ENCODE peak calls at places on chromosomes 4 and X, in four cellular contexts. One of them, this sample, is unnamed.

GRCh38 chrX:74119016-74119910 is 184.7 kb upstream of the ZCCHC13 start:
- DNase-seq in GM12864: no peak
- DNase-seq in glutamatergic neuron: no peak
- DNase-seq in A549: peak; percentile 10
- DNase-seq in this sample: no peak

GRCh38 chr4:68180858-68181531 is 51.3 kb upstream of the TMPRSS11F start:
- DNase-seq in GM12864: no peak
- DNase-seq in glutamatergic neuron: no peak
- DNase-seq in A549: peak; percentile 6
- DNase-seq in this sample: no peak

GRCh38 chrX:148562846-148563245 is 62.4 kb downstream of the AFF2 start:
- DNase-seq in GM12864: no peak
- DNase-seq in glutamatergic neuron: no peak
- DNase-seq in A549: no peak
- DNase-seq in this sample: no peak

GRCh38 chrX:104126856-104127255 is 14.5 kb downstream of the ZCCHC18 start:
- DNase-seq in GM12864: no peak
- DNase-seq in glutamatergic neuron: no peak
- DNase-seq in A549: no peak
- DNase-seq in this sample: no peak

GRCh38 chr4:69640289-69640688 is 847 bp upstream of the UGT2A2 start:
- DNase-seq in GM12864: no peak
- DNase-seq in glutamatergic neuron: no peak
- DNase-seq in A549: no peak
- DNase-seq in this sample: no peak

GRCh38 chr4:72006576-72006975 is 25.2 kb upstream of the NPFFR2 start:
- DNase-seq in GM12864: no peak
- DNase-seq in glutamatergic neuron: no peak
- DNase-seq in A549: no peak
- DNase-seq in this sample: no peak

GRCh38 chrX:107541244-107541643 is 87.1 kb upstream of the PRPS1 start:
- DNase-seq in GM12864: no peak
- DNase-seq in glutamatergic neuron: no peak
- DNase-seq in A549: no peak
- DNase-seq in this sample: no peak

GRCh38 chr4:82284475-82284857 is 89.3 kb downstream of the HNRNPD start:
- DNase-seq in GM12864: no peak
- DNase-seq in glutamatergic neuron: no peak
- DNase-seq in A549: no peak
- DNase-seq in this sample: no peak

GRCh38 chr4:116862592-116862991 is 222.8 kb downstream of the TRAM1L1 start:
- DNase-seq in GM12864: no peak
- DNase-seq in glutamatergic neuron: no peak
- DNase-seq in A549: no peak
- DNase-seq in this sample: no peak

GRCh38 chr4:94345267-94345666 is 2.6 kb upstream of the HPGDS start:
- DNase-seq in GM12864: no peak
- DNase-seq in glutamatergic neuron: no peak
- DNase-seq in A549: no peak
- DNase-seq in this sample: no peak

GRCh38 chrX:90040807-90041206 is 119.1 kb downstream of the TGIF2LX start:
- DNase-seq in GM12864: no peak
- DNase-seq in glutamatergic neuron: no peak
- DNase-seq in A549: no peak
- DNase-seq in this sample: no peak

GRCh38 chrX:117985241-117985640 is 131.4 kb downstream of the KLHL13 start:
- DNase-seq in GM12864: no peak
- DNase-seq in glutamatergic neuron: peak; percentile 54
- DNase-seq in A549: no peak
- DNase-seq in this sample: no peak

GRCh38 chrX:42778096-42778495 is at the start of gene PPP1R2C:
- DNase-seq in GM12864: no peak
- DNase-seq in glutamatergic neuron: no peak
- DNase-seq in A549: no peak
- DNase-seq in this sample: no peak

GRCh38 chr4:112704991-112705845 is 68.3 kb downstream of the LARP7 start:
- DNase-seq in GM12864: no peak
- DNase-seq in glutamatergic neuron: peak; percentile 73
- DNase-seq in A549: peak; percentile 18
- DNase-seq in this sample: peak; percentile 72

GRCh38 chrX:37060999-37061398 is 52.8 kb downstream of the FAM47C start:
- DNase-seq in GM12864: no peak
- DNase-seq in glutamatergic neuron: no peak
- DNase-seq in A549: no peak
- DNase-seq in this sample: peak; percentile 15

GRCh38 chrX:20802036-20802435 is 535.3 kb upstream of the RPS6KA3 start:
- DNase-seq in GM12864: no peak
- DNase-seq in glutamatergic neuron: no peak
- DNase-seq in A549: no peak
- DNase-seq in this sample: no peak

GRCh38 chr4:185726931-185727330 is 85.1 kb downstream of the SORBS2 start:
- DNase-seq in GM12864: no peak
- DNase-seq in glutamatergic neuron: no peak
- DNase-seq in A549: no peak
- DNase-seq in this sample: no peak

GRCh38 chrX:15988661-15989603 is 134.3 kb upstream of the AP1S2 start:
- DNase-seq in GM12864: no peak
- DNase-seq in glutamatergic neuron: no peak
- DNase-seq in A549: no peak
- DNase-seq in this sample: no peak

GRCh38 chrX:148290937-148291336 is 209.5 kb upstream of the AFF2 start:
- DNase-seq in GM12864: no peak
- DNase-seq in glutamatergic neuron: no peak
- DNase-seq in A549: no peak
- DNase-seq in this sample: no peak

GRCh38 chr4:73687414-73687813 is 53.0 kb upstream of the CXCL8 start:
- DNase-seq in GM12864: no peak
- DNase-seq in glutamatergic neuron: no peak
- DNase-seq in A549: no peak
- DNase-seq in this sample: no peak

GRCh38 chr4:40628888-40629287 is 776 bp downstream of the RBM47 start:
- DNase-seq in GM12864: no peak
- DNase-seq in glutamatergic neuron: no peak
- DNase-seq in A549: no peak
- DNase-seq in this sample: no peak

GRCh38 chrX:2627272-2627867 is 63.7 kb upstream of the CD99 start:
- DNase-seq in GM12864: no peak
- DNase-seq in glutamatergic neuron: peak; percentile 61
- DNase-seq in A549: peak; percentile 48
- DNase-seq in this sample: peak; percentile 55

GRCh38 chrX:74613350-74614192 is 853 bp downstream of the RLIM start:
- DNase-seq in GM12864: no peak
- DNase-seq in glutamatergic neuron: peak; percentile 27
- DNase-seq in A549: peak; percentile 23
- DNase-seq in this sample: peak; percentile 2

GRCh38 chrX:41730101-41730500 is 6.1 kb downstream of the GPR82 start:
- DNase-seq in GM12864: no peak
- DNase-seq in glutamatergic neuron: no peak
- DNase-seq in A549: no peak
- DNase-seq in this sample: no peak

GRCh38 chr4:150323551-150324325 is 245.5 kb downstream of the DCLK2 start:
- DNase-seq in GM12864: no peak
- DNase-seq in glutamatergic neuron: no peak
- DNase-seq in A549: no peak
- DNase-seq in this sample: no peak

GRCh38 chr4:10396181-10396580 is 61.0 kb downstream of the ZNF518B start:
- DNase-seq in GM12864: no peak
- DNase-seq in glutamatergic neuron: no peak
- DNase-seq in A549: no peak
- DNase-seq in this sample: no peak

GRCh38 chr4:8772499-8773123 is 99.0 kb downstream of the HMX1 start:
- DNase-seq in GM12864: no peak
- DNase-seq in glutamatergic neuron: peak; percentile 79
- DNase-seq in A549: no peak
- DNase-seq in this sample: no peak

GRCh38 chr4:3410401-3411135 is 31.2 kb upstream of the HGFAC start:
- DNase-seq in GM12864: no peak
- DNase-seq in glutamatergic neuron: peak; percentile 10
- DNase-seq in A549: no peak
- DNase-seq in this sample: no peak

GRCh38 chrX:22800806-22801205 is 199.0 kb upstream of the DDX53 start:
- DNase-seq in GM12864: no peak
- DNase-seq in glutamatergic neuron: no peak
- DNase-seq in A549: no peak
- DNase-seq in this sample: no peak

GRCh38 chrX:30888526-30889146 is 418 bp downstream of the TAB3 start:
- DNase-seq in GM12864: no peak
- DNase-seq in glutamatergic neuron: no peak
- DNase-seq in A549: peak; percentile 10
- DNase-seq in this sample: no peak

GRCh38 chr4:182897601-182898478 is 19.3 kb downstream of the DCTD start:
- DNase-seq in GM12864: no peak
- DNase-seq in glutamatergic neuron: no peak
- DNase-seq in A549: no peak
- DNase-seq in this sample: no peak

GRCh38 chrX:155262970-155263754 is 1.1 kb downstream of the RAB39B start:
- DNase-seq in GM12864: no peak
- DNase-seq in glutamatergic neuron: no peak
- DNase-seq in A549: no peak
- DNase-seq in this sample: no peak

GRCh38 chrX:25034889-25035288 is 19.1 kb upstream of the ARX start:
- DNase-seq in GM12864: no peak
- DNase-seq in glutamatergic neuron: no peak
- DNase-seq in A549: no peak
- DNase-seq in this sample: no peak

GRCh38 chrX:9429767-9430166 is 35.1 kb upstream of the TBL1X start:
- DNase-seq in GM12864: no peak
- DNase-seq in glutamatergic neuron: no peak
- DNase-seq in A549: no peak
- DNase-seq in this sample: no peak

GRCh38 chr4:154466336-154466735 is 25.3 kb downstream of the DCHS2 start:
- DNase-seq in GM12864: no peak
- DNase-seq in glutamatergic neuron: no peak
- DNase-seq in A549: no peak
- DNase-seq in this sample: no peak

GRCh38 chrX:77814210-77814609 is 28.2 kb upstream of the ATRX start:
- DNase-seq in GM12864: no peak
- DNase-seq in glutamatergic neuron: no peak
- DNase-seq in A549: no peak
- DNase-seq in this sample: no peak

GRCh38 chr4:142663828-142664227 is 182.3 kb downstream of the INPP4B start:
- DNase-seq in GM12864: no peak
- DNase-seq in glutamatergic neuron: no peak
- DNase-seq in A549: no peak
- DNase-seq in this sample: no peak

GRCh38 chr4:142656178-142656577 is 189.9 kb downstream of the INPP4B start:
- DNase-seq in GM12864: no peak
- DNase-seq in glutamatergic neuron: peak; percentile 56
- DNase-seq in A549: no peak
- DNase-seq in this sample: peak; percentile 35

DNA sequence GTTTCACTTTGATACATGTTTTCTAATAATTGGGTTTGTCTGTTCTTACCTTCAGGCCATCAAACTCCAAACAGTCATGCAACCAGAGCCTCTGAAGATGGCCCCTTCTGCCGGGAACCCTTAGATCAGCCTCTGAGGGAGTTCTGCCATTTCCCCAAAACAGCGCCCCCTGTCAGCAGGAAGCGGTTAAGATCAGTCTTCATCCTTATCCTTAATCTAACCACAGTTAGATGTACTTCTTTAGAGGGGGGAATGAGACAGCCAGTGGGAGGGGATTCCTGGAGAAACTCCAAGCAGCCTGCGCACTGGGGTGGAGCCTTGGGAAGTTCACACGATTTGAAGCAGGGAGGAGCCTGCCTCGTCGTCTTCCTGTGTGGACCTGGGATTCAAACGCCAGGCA is 185.4 kb downstream of the INPP4B start:
- DNase-seq in GM12864: no peak
- DNase-seq in glutamatergic neuron: no peak
- DNase-seq in A549: no peak
- DNase-seq in this sample: no peak
- TF ChIP-seq CTCF in GM12864: no peak
- TF ChIP-seq CTCF in glutamatergic neuron: no peak
- TF ChIP-seq CTCF in A549: no peak
- TF ChIP-seq CTCF in this sample: no peak

DNA sequence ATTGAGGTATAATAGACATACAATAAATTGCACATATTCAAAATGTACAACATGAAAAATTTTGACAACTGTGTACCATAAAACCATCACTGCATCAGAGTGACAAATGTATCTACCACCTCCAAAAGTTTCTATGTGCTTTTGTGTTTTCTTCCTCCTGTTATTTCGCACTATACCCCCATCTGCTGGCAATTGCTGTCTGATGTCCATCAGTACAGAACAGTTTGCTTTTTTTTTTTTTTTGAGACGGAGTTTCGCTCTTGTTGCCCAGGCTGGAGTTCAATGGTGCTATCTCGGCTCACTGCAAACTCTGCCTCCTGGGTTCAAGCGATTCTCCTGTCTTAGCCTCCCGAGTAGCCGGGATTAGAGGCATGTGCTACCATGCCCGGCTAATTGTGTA is 154.3 kb upstream of the GIMD1 start:
- DNase-seq in GM12864: no peak
- DNase-seq in glutamatergic neuron: no peak
- DNase-seq in A549: no peak
- DNase-seq in this sample: no peak
- TF ChIP-seq CTCF in GM12864: no peak
- TF ChIP-seq CTCF in glutamatergic neuron: no peak
- TF ChIP-seq CTCF in A549: peak; percentile 6
- TF ChIP-seq CTCF in this sample: no peak

GRCh38 chr4:76747613-76748012 is 150.3 kb downstream of the SOWAHB start:
- DNase-seq in GM12864: no peak
- DNase-seq in glutamatergic neuron: no peak
- DNase-seq in A549: no peak
- DNase-seq in this sample: no peak

GRCh38 chr4:76751612-76752343 is 146.2 kb downstream of the SOWAHB start:
- DNase-seq in GM12864: no peak
- DNase-seq in glutamatergic neuron: no peak
- DNase-seq in A549: no peak
- DNase-seq in this sample: no peak

GRCh38 chr4:76749361-76749760 is 148.6 kb downstream of the SOWAHB start:
- DNase-seq in GM12864: no peak
- DNase-seq in glutamatergic neuron: no peak
- DNase-seq in A549: no peak
- DNase-seq in this sample: no peak

GRCh38 chr4:76750716-76751115 is 147.2 kb downstream of the SOWAHB start:
- DNase-seq in GM12864: no peak
- DNase-seq in glutamatergic neuron: no peak
- DNase-seq in A549: no peak
- DNase-seq in this sample: no peak

GRCh38 chr4:76748649-76749048 is 149.3 kb downstream of the SOWAHB start:
- DNase-seq in GM12864: no peak
- DNase-seq in glutamatergic neuron: no peak
- DNase-seq in A549: peak; percentile 13
- DNase-seq in this sample: no peak
- TF ChIP-seq CTCF in GM12864: peak; percentile 56
- TF ChIP-seq CTCF in glutamatergic neuron: no peak
- TF ChIP-seq CTCF in A549: peak; percentile 53
- TF ChIP-seq CTCF in this sample: peak; percentile 28

DNA sequence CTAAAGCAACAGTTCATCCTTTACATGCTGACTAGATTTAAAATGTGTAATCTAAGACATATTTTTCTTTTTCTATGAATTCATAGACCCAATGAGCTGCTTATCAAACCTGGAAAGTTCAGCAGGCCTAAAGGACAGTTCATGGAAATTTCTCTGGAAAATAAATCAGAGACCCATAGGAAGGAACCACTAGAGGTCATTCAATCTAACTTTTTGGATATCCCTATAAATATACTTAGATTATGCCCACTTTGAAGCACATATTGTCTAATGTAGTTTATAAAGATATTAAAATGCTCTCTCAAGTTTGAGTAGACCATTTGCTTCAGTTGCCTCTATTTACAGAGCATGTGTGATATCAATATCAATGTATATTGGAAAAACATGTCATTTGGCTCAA is 473.0 kb downstream of the FAT4 start:
- DNase-seq in GM12864: no peak
- DNase-seq in glutamatergic neuron: no peak
- DNase-seq in A549: no peak
- DNase-seq in this sample: no peak
- TF ChIP-seq CTCF in GM12864: no peak
- TF ChIP-seq CTCF in glutamatergic neuron: no peak
- TF ChIP-seq CTCF in A549: no peak
- TF ChIP-seq CTCF in this sample: no peak